ENCODE peak calls at places on chromosomes 11 and 22, in eight cellular contexts. K is GM12878, X is ovary, L is tibial nerve, C is A549, O is transverse colon, B is upper lobe of left lung, U is suprapubic skin. N is an unnamed sample.

GRCh38 chr11:26399336-26399735 is 67.4 kb downstream of the ANO3 start:
- DNase-seq in K (no peak), X (no peak), L (no peak), C (no peak), O (no peak), B (no peak), U (no peak), N (no peak)

GRCh38 chr11:93942176-93942575 is 79.0 kb upstream of the HEPHL1 start:
- DNase-seq in K (no peak), X (no peak), L (no peak), C (no peak), O (no peak), B (no peak), U (no peak), N (no peak)

GRCh38 chr11:48170840-48171233 is 45.8 kb upstream of the OR4B1 start:
- DNase-seq in K (no peak), X (no peak), L (no peak), C (no peak), O (no peak), B (no peak), U (no peak), N (no peak)

GRCh38 chr11:64368673-64369074 is 9.7 kb downstream of the RPS6KA4 start:
- DNase-seq in K (no peak), X (no peak), L (no peak), C (no peak), O (no peak), B (no peak), U (no peak), N (no peak)

GRCh38 chr11:533586-534196 is 1.7 kb downstream of the HRAS start:
- DNase-seq in K (no peak), X (no peak), L (no peak), C (no peak), O (no peak), B (no peak), U (peak; percentile 77), N (no peak)

GRCh38 chr11:12677131-12677530 is 2.9 kb downstream of the TEAD1 start:
- DNase-seq in K (no peak), X (no peak), L (no peak), C (no peak), O (peak; percentile 39), B (no peak), U (no peak), N (no peak)

GRCh38 chr11:18749681-18750319 is 23.8 kb upstream of the IGSF22 start:
- DNase-seq in K (no peak), X (no peak), L (peak; percentile 17), C (peak; percentile 37), O (no peak), B (no peak), U (no peak), N (no peak)

GRCh38 chr22:41925783-41926460 is 684 bp downstream of the TNFRSF13C start:
- DNase-seq in K (no peak), X (no peak), L (peak; percentile 51), C (peak; percentile 48), O (peak; percentile 87), B (peak; percentile 72), U (no peak), N (no peak)

GRCh38 chr22:23088199-23088604 is 17.9 kb downstream of the GNAZ start:
- DNase-seq in K (no peak), X (no peak), L (no peak), C (no peak), O (no peak), B (no peak), U (no peak), N (no peak)

GRCh38 chr22:17634696-17635095 is 3.9 kb upstream of the BCL2L13 start:
- DNase-seq in K (no peak), X (no peak), L (no peak), C (no peak), O (no peak), B (no peak), U (no peak), N (no peak)

GRCh38 chr11:46427364-46427763 is 35.8 kb upstream of the CHRM4 start:
- DNase-seq in K (no peak), X (no peak), L (no peak), C (peak; percentile 16), O (no peak), B (no peak), U (no peak), N (no peak)

GRCh38 chr22:42366815-42367581 is 65.2 kb downstream of the NFAM1 start:
- DNase-seq in K (no peak), X (no peak), L (no peak), C (no peak), O (peak; percentile 28), B (no peak), U (no peak), N (peak; percentile 91)

GRCh38 chr11:121802542-121802941 is 313.5 kb downstream of the BLID start:
- DNase-seq in K (no peak), X (peak; percentile 43), L (no peak), C (no peak), O (peak; percentile 13), B (peak; percentile 25), U (no peak), N (peak; percentile 75)

GRCh38 chr22:46038174-46038487 is 61.2 kb upstream of the WNT7B start:
- DNase-seq in K (no peak), X (no peak), L (no peak), C (no peak), O (no peak), B (no peak), U (no peak), N (no peak)

GRCh38 chr22:46040471-46041465 is 63.8 kb upstream of the WNT7B start:
- DNase-seq in K (no peak), X (peak; percentile 30), L (no peak), C (no peak), O (no peak), B (peak; percentile 14), U (peak; percentile 74), N (peak; percentile 60)

GRCh38 chr22:46038516-46039430 is 61.8 kb upstream of the WNT7B start:
- DNase-seq in K (no peak), X (peak; percentile 31), L (no peak), C (no peak), O (no peak), B (no peak), U (peak; percentile 76), N (peak; percentile 55)

GRCh38 chr22:46041642-46042041 is 64.7 kb upstream of the WNT7B start:
- DNase-seq in K (no peak), X (peak; percentile 18), L (no peak), C (no peak), O (no peak), B (no peak), U (peak; percentile 58), N (peak; percentile 43)

DNA sequence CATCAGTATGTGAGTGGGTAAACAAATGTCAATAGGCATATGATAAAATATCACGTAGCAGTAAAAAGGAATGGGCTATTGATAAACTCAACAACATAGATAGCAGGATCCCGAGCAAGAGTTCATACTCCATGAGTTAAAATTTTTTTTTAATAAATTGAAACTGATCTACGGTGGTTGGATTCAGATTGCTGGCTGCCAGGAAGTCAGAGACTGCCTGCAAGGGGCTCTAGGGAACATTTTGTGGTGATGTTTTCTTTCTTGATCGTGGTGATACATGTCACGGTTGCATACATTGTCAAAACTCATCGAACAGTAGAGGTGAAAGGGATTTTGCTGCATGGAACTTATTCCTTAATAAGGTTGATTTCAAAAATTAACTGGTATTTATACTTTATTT is 62.6 kb upstream of the WNT7B start:
- DNase-seq in K (no peak), X (no peak), L (no peak), C (no peak), O (no peak), B (no peak), U (no peak), N (no peak)
- H3K27ac ChIP-seq in K (no peak overlapping the region), X (peak overlapping the region; percentile 1), L (peak overlapping the region; percentile 51), C (no peak overlapping the region), O (no peak overlapping the region), B (no peak overlapping the region), U (peak overlapping the region; percentile 70), N (peak overlapping the region; percentile 51)

GRCh38 chr11:66331542-66332370 is 4.5 kb downstream of the RIN1 start:
- DNase-seq in K (no peak), X (no peak), L (no peak), C (no peak), O (no peak), B (no peak), U (no peak), N (peak; percentile 56)

GRCh38 chr11:66332371-66333219 is 3.6 kb downstream of the RIN1 start:
- DNase-seq in K (no peak), X (no peak), L (no peak), C (no peak), O (no peak), B (no peak), U (no peak), N (peak; percentile 56)

GRCh38 chr11:66329165-66329673 is 7.0 kb downstream of the RIN1 start:
- DNase-seq in K (no peak), X (no peak), L (no peak), C (no peak), O (no peak), B (no peak), U (no peak), N (no peak)

GRCh38 chr11:66328307-66329144 is 7.7 kb downstream of the RIN1 start:
- DNase-seq in K (no peak), X (peak; percentile 78), L (peak; percentile 80), C (peak; percentile 83), O (peak; percentile 82), B (peak; percentile 79), U (peak; percentile 92), N (peak; percentile 88)

GRCh38 chr11:66330931-66331330 is 5.3 kb downstream of the RIN1 start:
- DNase-seq in K (no peak), X (no peak), L (no peak), C (no peak), O (no peak), B (no peak), U (no peak), N (no peak)
- TF ChIP-seq CTCF in K (no peak), X (no peak), L (no peak), C (no peak), O (no peak), B (no peak), U (no peak), N (no peak)

DNA sequence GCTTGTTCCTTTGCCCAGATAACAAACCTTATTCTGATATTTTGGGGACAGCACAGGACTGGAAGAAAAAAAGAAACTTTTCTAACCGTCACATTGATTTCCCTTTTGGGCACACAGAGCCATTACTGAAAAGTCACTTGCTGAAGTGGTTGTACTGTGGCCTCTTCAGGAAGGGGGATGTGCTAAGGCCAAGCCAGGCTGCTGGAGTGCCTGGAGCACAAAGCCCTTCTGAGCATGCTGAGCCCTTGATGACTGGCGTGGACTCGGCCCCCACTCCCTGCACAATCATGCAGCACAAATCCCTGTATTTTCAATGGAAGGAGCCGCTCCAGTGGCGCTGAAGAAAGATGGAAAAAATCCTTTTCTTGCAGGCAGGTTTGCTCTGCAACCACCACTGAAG is 164.2 kb downstream of the NTM start:
- DNase-seq in K (no peak), X (no peak), L (no peak), C (no peak), O (no peak), B (no peak), U (no peak), N (no peak)
- TF ChIP-seq EP300 in K (no peak), X (no peak), L (no peak), C (no peak), O (no peak), B (no peak), U (no peak), N (no peak)

DNA sequence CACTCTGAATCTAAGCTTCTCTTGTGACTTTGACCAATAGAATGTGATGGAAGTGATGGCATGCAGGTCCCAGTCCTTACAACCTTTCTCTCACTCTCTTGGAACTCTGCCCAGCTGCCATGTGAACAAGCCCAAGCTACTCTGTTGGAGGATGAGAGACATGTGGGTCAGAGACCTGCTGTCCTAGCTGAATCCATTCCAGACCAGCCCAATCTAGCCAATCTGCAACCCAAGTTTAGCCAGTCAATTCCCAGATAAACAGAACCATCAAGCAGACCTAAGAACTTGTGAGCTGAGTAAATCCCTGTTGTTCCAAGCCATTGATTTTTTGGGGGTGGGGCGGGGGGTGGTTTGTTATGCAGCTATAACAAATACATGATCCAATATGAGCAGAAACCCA is 69.2 kb upstream of the GRK3 start:
- DNase-seq in K (no peak), X (no peak), L (no peak), C (no peak), O (no peak), B (no peak), U (no peak), N (no peak)
- H3K27ac ChIP-seq in K (no peak overlapping the region), X (no peak overlapping the region), L (no peak overlapping the region), C (no peak overlapping the region), O (no peak overlapping the region), B (no peak overlapping the region), U (no peak overlapping the region), N (no peak overlapping the region)